ENCODE peak calls at places on chromosomes 3 and 15, in four cellular contexts. A is body of pancreas, R is lower lobe of right lung, W is left ventricle myocardium inferior. X is an unnamed sample.

GRCh38 chr3:67719333-67719732 is 64.9 kb upstream of the SUCLG2 start:
- DNase-seq in R (no peak), A (no peak), W (no peak), X (no peak)

GRCh38 chr3:136882575-136882974 is 20.6 kb downstream of the NCK1 start:
- DNase-seq in R (no peak), W (no peak), A (no peak), X (no peak)

GRCh38 chr3:99627062-99627826 is 11.2 kb upstream of the COL8A1 start:
- DNase-seq in W (no peak), A (no peak), R (no peak), X (no peak)

GRCh38 chr3:148601766-148602685 is 95.7 kb upstream of the AGTR1 start:
- DNase-seq in R (no peak), A (peak; percentile 7), W (no peak), X (no peak)

GRCh38 chr3:100527347-100527735 is 34.9 kb downstream of the TMEM45A start:
- DNase-seq in A (no peak), R (no peak), W (no peak), X (no peak)

GRCh38 chr3:53303549-53303948 is 43.8 kb downstream of the DCP1A start:
- DNase-seq in A (no peak), W (peak; percentile 38), R (no peak), X (no peak)

GRCh38 chr3:49623071-49623470 is 51.1 kb upstream of the APEH start:
- DNase-seq in A (no peak), W (no peak), R (no peak), X (no peak)

GRCh38 chr15:81950841-81951414 is 94.9 kb downstream of the MEX3B start:
- DNase-seq in R (no peak), W (no peak), A (no peak), X (no peak)

GRCh38 chr15:90998737-90999136 is 4.4 kb upstream of the PRC1 start:
- DNase-seq in W (no peak), A (no peak), R (no peak), X (no peak)

GRCh38 chr3:136931587-136931986 is 26.2 kb upstream of the IL20RB start:
- DNase-seq in W (no peak), A (no peak), R (no peak), X (no peak)

GRCh38 chr3:154085799-154086198 is 35.4 kb upstream of the ARHGEF26 start:
- DNase-seq in W (no peak), A (no peak), R (no peak), X (no peak)

GRCh38 chr3:32577621-32578556 is 7.2 kb upstream of the DYNC1LI1 start:
- DNase-seq in A (peak; percentile 17), W (no peak), R (no peak), X (no peak)

GRCh38 chr15:57003418-57003817 is 85.0 kb downstream of the TCF12 start:
- DNase-seq in W (no peak), A (no peak), R (no peak), X (no peak)

GRCh38 chr3:141235661-141236171 is 4.1 kb downstream of the PXYLP1 start:
- DNase-seq in R (no peak), A (no peak), W (no peak), X (no peak)
- H3K4me1 ChIP-seq in R (peaks cover 19% of the 10 kb centered on the region), A (peaks cover 52% of the 10 kb centered on the region), W (peaks cover 81% of the 10 kb centered on the region), X (peaks cover 8% of the 10 kb centered on the region)

DNA sequence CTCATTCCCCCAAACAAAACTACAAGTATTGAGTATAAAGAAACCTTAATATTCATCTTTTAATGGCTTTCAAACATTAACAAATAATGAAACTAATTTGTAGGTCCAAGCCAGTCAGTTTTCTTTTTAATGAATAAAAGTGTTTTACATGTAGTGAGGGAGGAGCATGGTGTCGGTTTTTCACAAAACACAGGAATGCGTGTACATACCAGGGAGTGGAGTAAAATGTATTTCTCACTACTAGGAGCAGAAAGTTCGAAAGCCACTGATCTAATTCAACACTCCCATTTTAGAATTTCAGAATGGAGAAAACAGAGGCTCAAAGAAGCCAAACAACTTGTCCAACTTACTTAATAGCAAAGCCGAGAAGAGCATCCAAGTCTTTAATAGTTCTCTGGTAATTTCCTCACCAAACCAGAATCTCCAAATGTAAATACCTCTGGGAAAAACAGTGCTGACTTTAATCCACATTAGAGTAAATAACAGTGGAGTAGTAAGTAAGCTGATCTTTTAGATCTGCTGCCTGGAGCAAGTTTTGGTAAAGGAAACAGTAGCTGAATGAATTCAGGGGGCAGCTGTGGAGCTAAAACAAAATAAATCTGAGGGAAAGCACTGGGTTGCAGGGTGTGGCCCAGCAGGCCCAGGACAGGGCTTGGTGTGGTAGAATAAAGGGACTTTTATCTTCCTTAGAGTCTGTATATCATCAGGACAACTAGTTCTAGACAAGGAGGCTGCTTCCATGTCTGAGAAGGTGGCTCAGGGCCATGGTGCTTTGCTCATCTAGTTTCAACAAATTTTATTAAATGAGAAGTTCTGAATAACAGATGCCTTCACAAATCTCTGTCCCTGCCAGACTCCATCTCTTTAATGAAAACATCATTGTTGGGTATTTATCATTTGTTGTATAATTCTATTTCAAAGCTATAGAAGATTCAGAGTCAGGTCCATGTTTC is 7.8 kb downstream of the ANP32A start:
- DNase-seq in R (no peak), W (peak; percentile 39), A (no peak), X (no peak)
- H3K4me1 ChIP-seq in R (peaks cover 69% of the 10 kb centered on the region), W (peaks cover 99% of the 10 kb centered on the region), A (peaks cover 29% of the 10 kb centered on the region), X (peaks cover 37% of the 10 kb centered on the region)

GRCh38 chr3:127740136-127740915 is 67.6 kb downstream of the ABTB1 start:
- DNase-seq in W (no peak), A (no peak), R (no peak), X (no peak)

GRCh38 chr3:127741690-127742089 is 68.9 kb downstream of the ABTB1 start:
- DNase-seq in W (no peak), R (no peak), A (no peak), X (no peak)

GRCh38 chr3:127741246-127741645 is 68.5 kb downstream of the ABTB1 start:
- DNase-seq in A (no peak), R (no peak), W (no peak), X (no peak)

GRCh38 chr3:127738192-127738840 is 65.6 kb downstream of the ABTB1 start:
- DNase-seq in R (no peak), W (no peak), A (no peak), X (no peak)

GRCh38 chr3:127739347-127740135 is 66.8 kb downstream of the ABTB1 start:
- DNase-seq in W (no peak), R (no peak), A (no peak), X (no peak)
- H3K4me1 ChIP-seq in W (peaks cover 100% of the 10 kb centered on the region), R (peaks cover 68% of the 10 kb centered on the region), A (peaks cover 9% of the 10 kb centered on the region), X (no peaks in the 10 kb centered on the region)

DNA sequence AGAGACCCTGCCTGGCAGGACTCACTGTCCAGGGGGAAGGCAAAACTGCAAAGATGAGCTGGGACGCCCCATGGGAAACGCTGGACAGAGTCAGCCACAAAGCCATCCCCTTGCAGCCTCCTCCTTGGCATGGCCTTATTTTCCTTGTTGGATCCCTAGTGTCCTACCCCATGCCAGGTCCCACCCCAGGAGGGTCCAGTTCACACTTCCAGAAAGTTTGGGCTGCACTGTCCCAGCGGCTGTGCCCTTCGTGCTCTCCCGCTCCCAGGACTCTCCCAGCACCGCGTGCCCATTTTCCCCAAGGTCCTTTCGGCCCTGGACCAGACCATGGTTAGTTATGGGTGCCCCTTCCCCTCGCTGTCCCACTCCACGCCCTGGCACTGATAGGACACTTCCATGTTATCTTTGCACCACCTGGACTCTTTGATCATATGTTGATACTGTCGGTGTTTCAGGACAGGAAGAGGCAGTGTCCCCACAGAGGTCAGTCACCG is 5.8 kb upstream of the NRROS start:
- DNase-seq in A (no peak), R (no peak), W (no peak), X (no peak)
- H3K4me1 ChIP-seq in A (peaks cover 11% of the 10 kb centered on the region), R (peaks cover 39% of the 10 kb centered on the region), W (peaks cover 24% of the 10 kb centered on the region), X (peaks cover 9% of the 10 kb centered on the region)

DNA sequence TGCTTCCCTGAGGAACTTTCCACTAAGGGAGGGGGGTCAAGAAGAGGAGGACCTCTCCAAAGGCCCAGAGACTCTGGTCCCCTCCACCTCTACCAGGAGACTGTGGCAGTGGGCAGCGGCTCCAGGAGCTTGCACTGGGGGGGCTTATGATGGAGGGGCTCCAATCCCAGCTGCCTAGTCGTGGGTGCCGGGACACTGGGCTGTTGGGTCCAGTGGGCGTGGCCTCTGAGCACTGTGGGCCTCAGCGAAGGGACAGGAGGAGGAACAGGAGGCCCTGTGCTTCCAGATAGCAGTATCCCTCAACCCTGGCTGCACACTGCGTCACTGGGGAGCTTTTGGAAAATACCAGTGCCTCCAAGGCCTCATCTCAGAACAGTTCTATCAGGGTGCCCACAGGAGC is 13.5 kb upstream of the DLL4 start:
- DNase-seq in R (no peak), W (no peak), A (no peak), X (no peak)
- H3K4me1 ChIP-seq in R (peaks cover 40% of the 10 kb centered on the region), W (peaks cover 39% of the 10 kb centered on the region), A (no peaks in the 10 kb centered on the region), X (no peaks in the 10 kb centered on the region)